ENCODE peak calls at places on chromosomes 3 and 15, in five cellular contexts. G, O, C, D and Z are unnamed samples.

GRCh38 chr15:89377842-89378698 is 43.4 kb upstream of the POLG start:
- DNase-seq in G (peak), C (no peak), D (no peak), O (no peak), Z (peak)

GRCh38 chr15:75751116-75751875 is 38.6 kb upstream of the CSPG4 start:
- DNase-seq in O (no peak), D (no peak), G (no peak), C (peak), Z (no peak)

GRCh38 chr3:146543461-146544012 is 870 bp downstream of the PLSCR1 start:
- DNase-seq in O (peak), D (peak), G (no peak), C (peak), Z (peak)

GRCh38 chr3:57094011-57094535 is 33.6 kb downstream of the SPATA12 start:
- DNase-seq in D (no peak), O (no peak), G (no peak), C (no peak), Z (no peak)

GRCh38 chr15:74170845-74171578 is 2.5 kb upstream of the ISLR start:
- DNase-seq in D (no peak), O (no peak), G (peak), C (peak), Z (no peak)

GRCh38 chr15:77886805-77887448 is 190.6 kb downstream of the TBC1D2B start:
- DNase-seq in G (no peak), D (no peak), O (no peak), C (no peak), Z (no peak)

GRCh38 chr3:130276203-130276803 is 69.2 kb upstream of the COL6A5 start:
- DNase-seq in O (peak), D (no peak), C (no peak), G (no peak), Z (peak)

GRCh38 chr3:165378761-165379160 is 182.6 kb upstream of the SLITRK3 start:
- DNase-seq in D (no peak), G (no peak), O (no peak), C (no peak), Z (no peak)

GRCh38 chr3:73661262-73661661 is 36.5 kb upstream of the PDZRN3 start:
- DNase-seq in C (no peak), G (no peak), O (peak), D (no peak), Z (peak)

GRCh38 chr15:55526559-55527036 is 18.6 kb upstream of the DNAAF4 start:
- DNase-seq in C (no peak), D (no peak), O (peak), G (peak), Z (peak)

GRCh38 chr3:147411235-147411607 is 2.1 kb downstream of the ZIC1 start:
- DNase-seq in C (no peak), O (no peak), D (no peak), G (no peak), Z (no peak)

GRCh38 chr3:126515066-126515706 is 2.4 kb downstream of the UROC1 start:
- DNase-seq in G (no peak), D (no peak), C (no peak), O (no peak), Z (no peak)

GRCh38 chr3:98657429-98657828 is 64.0 kb upstream of the CPOX start:
- DNase-seq in D (peak), C (no peak), O (no peak), G (peak), Z (peak)

GRCh38 chr3:57872606-57873005 is 116.5 kb downstream of the SLMAP start:
- DNase-seq in G (no peak), C (no peak), O (no peak), D (no peak), Z (no peak)

GRCh38 chr3:133944641-133945441 is 49.2 kb upstream of the RAB6B start:
- DNase-seq in C (no peak), D (no peak), O (peak), G (no peak), Z (peak)

GRCh38 chr15:95958417-95958816 is 372.1 kb upstream of the NR2F2 start:
- DNase-seq in C (no peak), G (no peak), D (no peak), O (no peak), Z (no peak)

GRCh38 chr3:140164922-140165590 is 230.1 kb downstream of the CLSTN2 start:
- DNase-seq in C (no peak), D (no peak), O (peak), G (no peak), Z (peak)

GRCh38 chr3:124266517-124266916 is 274.6 kb upstream of the ROPN1 start:
- DNase-seq in C (no peak), O (peak), G (no peak), D (no peak), Z (peak)

GRCh38 chr15:81091889-81092558 is 42.0 kb upstream of the CFAP161 start:
- DNase-seq in C (peak), D (no peak), O (peak), G (no peak), Z (peak)

GRCh38 chr15:62165029-62165792 is at the start of gene C2CD4B:
- DNase-seq in D (peak), G (peak), C (peak), O (no peak), Z (peak)

GRCh38 chr3:11709782-11710181 is 66.1 kb upstream of the VGLL4 start:
- DNase-seq in G (no peak), O (no peak), D (no peak), C (no peak), Z (no peak)

GRCh38 chr3:87370007-87370406 is 93.6 kb upstream of the POU1F1 start:
- DNase-seq in D (no peak), G (no peak), O (no peak), C (no peak), Z (no peak)

GRCh38 chr15:44673639-44674038 is 10.2 kb upstream of the SPG11 start:
- DNase-seq in O (no peak), C (no peak), G (no peak), D (no peak), Z (no peak)

GRCh38 chr3:147397911-147398809 is 8.2 kb downstream of the ZIC4 start:
- DNase-seq in G (peak), C (no peak), O (no peak), D (no peak), Z (no peak)

GRCh38 chr3:25429441-25429907 is 1.4 kb downstream of the RARB start:
- DNase-seq in D (no peak), C (no peak), G (no peak), O (no peak), Z (no peak)

GRCh38 chr15:92059036-92059970 is 205.8 kb downstream of the SLCO3A1 start:
- DNase-seq in C (no peak), G (no peak), O (no peak), D (no peak), Z (peak)

GRCh38 chr15:23736291-23736690 is 49.2 kb upstream of the NDN start:
- DNase-seq in C (no peak), D (no peak), G (no peak), O (no peak), Z (no peak)

GRCh38 chr3:195388380-195388779 is 54.4 kb downstream of the ACAP2 start:
- DNase-seq in D (no peak), G (no peak), C (no peak), O (no peak), Z (peak)

GRCh38 chr15:48602358-48603122 is 43.0 kb downstream of the FBN1 start:
- DNase-seq in O (peak), G (no peak), D (no peak), C (no peak), Z (peak)

GRCh38 chr3:101762041-101762646 is 16.9 kb upstream of the NXPE3 start:
- DNase-seq in C (no peak), D (no peak), O (no peak), G (no peak), Z (peak)

GRCh38 chr3:45011756-45012441 is 14.2 kb upstream of the CLEC3B start:
- DNase-seq in G (no peak), D (no peak), C (peak), O (peak), Z (peak)

GRCh38 chr15:48696627-48697312 is 51.3 kb upstream of the FBN1 start:
- DNase-seq in G (no peak), D (no peak), O (no peak), C (no peak), Z (peak)

GRCh38 chr15:84604804-84605203 is 4.0 kb downstream of the ZSCAN2 start:
- DNase-seq in C (no peak), O (no peak), D (no peak), G (no peak), Z (no peak)

GRCh38 chr3:183378951-183379350 is 49.5 kb downstream of the MCF2L2 start:
- DNase-seq in D (no peak), O (no peak), C (no peak), G (no peak), Z (no peak)

GRCh38 chr15:44443515-44443914 is 16.1 kb downstream of the CTDSPL2 start:
- DNase-seq in D (no peak), O (no peak), C (no peak), G (no peak), Z (no peak)

DNA sequence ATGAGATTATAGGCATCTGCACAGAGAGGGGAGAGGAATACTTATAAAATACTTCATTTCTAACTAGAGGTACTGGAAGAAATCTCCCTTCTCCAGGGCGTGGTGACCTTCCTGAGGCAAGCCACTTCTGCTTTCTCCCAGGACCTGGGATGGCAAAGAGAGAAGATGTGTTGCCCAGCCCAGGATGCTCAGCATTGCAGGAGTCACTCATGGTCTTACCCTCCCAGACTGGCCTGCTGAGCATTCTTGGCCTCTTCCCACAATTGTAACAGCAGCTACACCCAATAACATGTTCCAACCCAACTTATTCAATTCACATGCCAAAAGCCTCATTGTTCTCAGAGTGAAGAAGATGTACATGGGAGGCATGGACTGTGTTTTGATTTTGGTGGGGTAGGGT is 37.9 kb downstream of the IL20RB start:
- DNase-seq in C (no peak), G (no peak), O (peak), D (no peak), Z (peak)
- TF ChIP-seq CTCF in C (no peak), G (no peak), O (no peak), D (no peak), Z (no peak)

DNA sequence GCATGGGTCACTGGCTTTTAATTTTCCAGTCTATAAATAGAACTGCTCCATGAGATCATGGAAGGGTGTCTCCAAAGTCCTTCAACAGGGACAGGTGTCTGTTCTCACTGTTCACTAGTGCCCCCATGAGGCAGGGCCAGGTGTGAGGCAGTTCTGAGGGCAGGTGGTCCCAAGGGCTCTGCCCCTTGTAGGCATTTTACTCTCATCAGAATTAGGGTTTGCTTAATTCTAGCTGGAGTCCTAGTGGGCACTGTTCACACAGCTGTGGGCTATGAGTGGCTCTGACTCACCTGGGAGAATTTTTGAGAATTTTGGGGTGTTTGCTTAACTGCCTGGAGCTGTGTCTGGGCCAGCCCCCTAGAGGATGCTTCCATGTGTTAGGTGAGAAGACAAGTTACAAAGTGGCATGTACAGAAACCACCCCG is 248.0 kb upstream of the LYSMD4 start:
- DNase-seq in G (no peak), D (no peak), C (no peak), O (no peak), Z (peak)
- TF ChIP-seq CTCF in G (peak), D (no peak), C (no peak), O (no peak), Z (no peak)

DNA sequence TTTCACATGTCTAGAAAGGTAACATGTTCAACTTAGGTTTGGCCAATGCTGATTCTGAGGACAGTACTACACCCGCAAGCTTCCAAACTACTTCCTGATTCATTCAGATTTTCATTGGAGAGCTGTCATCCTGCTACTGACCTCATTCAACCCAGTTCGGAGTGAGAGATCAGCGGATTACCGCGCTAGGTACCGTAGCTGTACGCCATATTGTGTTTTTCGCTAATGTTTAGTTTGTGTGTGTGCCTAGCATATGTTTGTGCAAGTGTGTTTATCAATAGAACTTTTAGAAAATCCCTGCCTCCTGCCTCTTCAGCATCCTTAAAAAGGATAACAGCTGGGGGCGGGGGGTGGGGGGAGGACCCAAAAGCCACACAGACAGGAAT is 1.1 kb downstream of the ZBTB20 start:
- DNase-seq in D (peak), O (peak), C (peak), G (peak), Z (peak)
- TF ChIP-seq CTCF in D (no peak), O (no peak), C (no peak), G (no peak), Z (no peak)

DNA sequence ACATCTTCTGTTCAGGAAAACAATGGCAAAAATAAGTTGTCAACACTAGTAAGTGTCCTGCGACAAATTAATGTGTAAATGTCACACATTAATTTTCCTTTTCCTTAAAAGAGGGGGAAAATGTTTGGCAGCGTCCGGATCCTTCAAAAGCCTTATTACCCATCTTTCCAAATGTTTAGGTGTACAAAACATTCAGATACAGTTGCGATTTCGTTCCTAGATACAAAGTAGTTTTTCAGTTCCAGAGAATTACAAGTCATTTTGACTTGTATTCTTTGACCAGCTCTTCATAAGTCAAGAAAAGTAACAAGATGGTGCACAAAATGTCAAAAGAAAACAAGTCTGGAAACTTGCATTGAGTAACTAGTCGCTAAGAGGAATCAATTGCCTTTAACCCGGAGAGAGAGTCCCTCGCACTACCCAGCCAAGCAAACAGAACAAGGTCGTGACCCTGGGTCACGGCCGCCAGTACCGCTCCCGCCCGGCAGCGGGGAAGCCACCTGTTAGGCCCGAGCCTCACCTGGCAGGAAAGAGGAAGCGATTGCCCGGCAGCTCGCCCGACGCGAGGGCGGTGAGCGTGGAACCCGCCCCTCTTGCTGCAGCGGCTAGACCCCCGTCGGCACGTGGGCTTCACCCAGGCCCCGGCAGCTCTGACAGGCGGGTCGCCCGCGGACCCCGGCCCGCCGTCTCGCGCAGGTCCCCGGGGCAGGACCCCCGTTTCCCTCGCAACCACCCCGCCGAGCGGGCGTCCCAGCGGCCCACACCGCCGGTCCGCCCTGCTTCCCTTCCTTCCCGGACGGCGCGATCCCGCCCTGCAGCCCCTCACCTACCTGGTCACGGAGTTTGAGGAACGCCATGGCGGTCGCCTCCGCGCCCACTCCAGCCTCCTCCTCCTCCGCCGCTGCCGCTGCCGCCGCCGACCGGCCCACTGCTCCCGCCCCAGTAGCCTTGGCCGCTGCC is 61.0 kb upstream of the ANKRD28 start:
- DNase-seq in C (peak), G (peak), D (peak), O (peak), Z (peak)
- TF ChIP-seq CTCF in C (no peak), G (no peak), D (no peak), O (no peak), Z (no peak)